ENCODE peak calls at places on chromosomes 4 and X, in nine cellular contexts. X is Ammon's horn, T is neural progenitor cell, O is GM12891, N is NCI-H2029 treated with DMSO at 0.1 percent for 48 hours, H is renal cortical epithelial cell, B is MCF 10A, D is frontal cortex, L is astrocyte. Z is an unnamed sample.

GRCh38 chr4:5366421-5366820 is 315.1 kb downstream of the STK32B start:
- DNase-seq in X (no peak), T (no peak), O (no peak), N (no peak), H (peak; percentile 79), B (peak; percentile 17), D (no peak), L (peak; percentile 12), Z (no peak)

GRCh38 chr4:951594-952468 is 19.6 kb downstream of the TMEM175 start:
- DNase-seq in X (no peak), T (no peak), O (no peak), N (no peak), H (no peak), B (no peak), D (no peak), L (no peak), Z (no peak)

GRCh38 chr4:107993969-107994368 is 4.3 kb downstream of the HADH start:
- DNase-seq in X (no peak), T (no peak), O (no peak), N (no peak), H (no peak), B (no peak), D (no peak), L (no peak), Z (no peak)

GRCh38 chr4:6909970-6910339 is 329 bp downstream of the TBC1D14 start:
- DNase-seq in X (no peak), T (peak; percentile 75), O (peak; percentile 58), N (no peak), H (no peak), B (no peak), D (no peak), L (no peak), Z (peak; percentile 58)

GRCh38 chr4:153577053-153577452 is 107.0 kb upstream of the TLR2 start:
- DNase-seq in X (no peak), T (no peak), O (no peak), N (peak; percentile 2), H (no peak), B (no peak), D (no peak), L (no peak), Z (no peak)

GRCh38 chr4:23614284-23614892 is 275.5 kb downstream of the PPARGC1A start:
- DNase-seq in X (peak; percentile 1), T (peak; percentile 46), O (peak; percentile 2), N (peak; percentile 13), H (peak; percentile 48), B (peak; percentile 45), D (no peak), L (peak; percentile 51), Z (no peak)

GRCh38 chr4:82898322-82899243 is 2.0 kb upstream of the THAP9 start:
- DNase-seq in X (peak; percentile 25), T (no peak), O (no peak), N (peak; percentile 4), H (peak; percentile 84), B (peak; percentile 58), D (no peak), L (peak; percentile 92), Z (no peak)

GRCh38 chr4:154973636-154974035 is 192.6 kb downstream of the RBM46 start:
- DNase-seq in X (no peak), T (no peak), O (no peak), N (no peak), H (peak; percentile 77), B (peak; percentile 24), D (no peak), L (no peak), Z (no peak)

GRCh38 chrX:69995400-69996101 is 54.2 kb downstream of the AWAT2 start:
- DNase-seq in X (no peak), T (no peak), O (no peak), N (no peak), H (no peak), B (no peak), D (no peak), L (no peak), Z (no peak)

GRCh38 chrX:3191821-3192220 is 150.6 kb downstream of the ARSF start:
- DNase-seq in X (no peak), T (no peak), O (no peak), N (no peak), H (no peak), B (no peak), D (no peak), L (peak; percentile 83), Z (no peak)

GRCh38 chr4:48804584-48805301 is 24.7 kb upstream of the FRYL start:
- DNase-seq in X (no peak), T (no peak), O (no peak), N (no peak), H (no peak), B (no peak), D (no peak), L (no peak), Z (no peak)

GRCh38 chr4:125750827-125751466 is 436.2 kb downstream of the FAT4 start:
- DNase-seq in X (peak; percentile 56), T (peak; percentile 70), O (no peak), N (no peak), H (peak; percentile 56), B (peak; percentile 40), D (peak; percentile 27), L (peak; percentile 25), Z (no peak)

GRCh38 chr4:114257516-114257915 is 278.1 kb upstream of the ARSJ start:
- DNase-seq in X (no peak), T (no peak), O (no peak), N (no peak), H (no peak), B (no peak), D (no peak), L (peak; percentile 66), Z (no peak)

GRCh38 chr4:21946858-21947257 is 1.7 kb downstream of the KCNIP4 start:
- DNase-seq in X (no peak), T (no peak), O (no peak), N (no peak), H (no peak), B (no peak), D (no peak), L (no peak), Z (no peak)

GRCh38 chr4:20773144-20773997 is 73.1 kb downstream of the PACRGL start:
- DNase-seq in X (peak; percentile 84), T (peak; percentile 85), O (peak; percentile 9), N (peak; percentile 53), H (peak; percentile 63), B (peak; percentile 75), D (peak; percentile 44), L (peak; percentile 18), Z (peak; percentile 1)

GRCh38 chr4:127047930-127048329 is 584.8 kb upstream of the INTU start:
- DNase-seq in X (no peak), T (no peak), O (no peak), N (no peak), H (no peak), B (no peak), D (no peak), L (peak; percentile 51), Z (no peak)

GRCh38 chr4:111535792-111536191 is 609.5 kb upstream of the FAM241A start:
- DNase-seq in X (no peak), T (no peak), O (no peak), N (no peak), H (peak; percentile 1), B (no peak), D (no peak), L (peak; percentile 55), Z (no peak)

GRCh38 chr4:183165371-183165770 is 66.3 kb downstream of the WWC2 start:
- DNase-seq in X (no peak), T (no peak), O (no peak), N (no peak), H (peak; percentile 58), B (no peak), D (no peak), L (no peak), Z (no peak)

GRCh38 chr4:74334636-74335035 is 26.4 kb downstream of the EPGN start:
- DNase-seq in X (no peak), T (no peak), O (no peak), N (no peak), H (no peak), B (no peak), D (no peak), L (no peak), Z (no peak)

GRCh38 chr4:186651181-186651603 is 72.5 kb downstream of the FAT1 start:
- DNase-seq in X (peak; percentile 16), T (peak; percentile 25), O (no peak), N (peak; percentile 18), H (no peak), B (no peak), D (no peak), L (no peak), Z (no peak)

GRCh38 chr4:66475596-66475995 is 805.3 kb upstream of the EPHA5 start:
- DNase-seq in X (no peak), T (no peak), O (no peak), N (no peak), H (no peak), B (no peak), D (no peak), L (no peak), Z (no peak)

GRCh38 chr4:53788011-53788410 is 196.7 kb upstream of the LNX1 start:
- DNase-seq in X (no peak), T (no peak), O (no peak), N (no peak), H (no peak), B (no peak), D (no peak), L (no peak), Z (no peak)

GRCh38 chrX:40434947-40435346 is 145.8 kb upstream of the ATP6AP2 start:
- DNase-seq in X (peak; percentile 79), T (peak; percentile 48), O (no peak), N (no peak), H (peak; percentile 15), B (no peak), D (peak; percentile 33), L (peak; percentile 27), Z (no peak)

GRCh38 chr4:186700746-186701145 is 22.9 kb downstream of the FAT1 start:
- DNase-seq in X (peak; percentile 47), T (no peak), O (no peak), N (no peak), H (peak; percentile 64), B (no peak), D (peak; percentile 42), L (peak; percentile 95), Z (no peak)

GRCh38 chr4:140426610-140427103 is 791 bp downstream of the CLGN start:
- DNase-seq in X (no peak), T (peak; percentile 73), O (peak; percentile 18), N (no peak), H (no peak), B (no peak), D (no peak), L (no peak), Z (no peak)

GRCh38 chr4:118769152-118769551 is 66.8 kb downstream of the SEC24D start:
- DNase-seq in X (no peak), T (no peak), O (no peak), N (no peak), H (no peak), B (no peak), D (no peak), L (no peak), Z (no peak)

GRCh38 chr4:80542747-80543146 is 207.2 kb downstream of the CFAP299 start:
- DNase-seq in X (no peak), T (no peak), O (no peak), N (no peak), H (no peak), B (no peak), D (no peak), L (no peak), Z (no peak)

GRCh38 chrX:49912086-49912485 is 10.3 kb upstream of the CLCN5 start:
- DNase-seq in X (no peak), T (no peak), O (no peak), N (no peak), H (no peak), B (no peak), D (no peak), L (no peak), Z (no peak)

GRCh38 chrX:104282326-104282725 is 27.6 kb upstream of the ESX1 start:
- DNase-seq in X (no peak), T (no peak), O (no peak), N (no peak), H (no peak), B (peak; percentile 21), D (peak; percentile 2), L (no peak), Z (no peak)

GRCh38 chr4:64747919-64748715 is 338.9 kb upstream of the TECRL start:
- DNase-seq in X (no peak), T (no peak), O (no peak), N (no peak), H (no peak), B (no peak), D (no peak), L (no peak), Z (no peak)

GRCh38 chr4:48178931-48179330 is 44.9 kb upstream of the TXK start:
- DNase-seq in X (no peak), T (no peak), O (no peak), N (no peak), H (no peak), B (no peak), D (no peak), L (no peak), Z (no peak)